ENCODE peak calls at places on chromosomes 13 and 19, in ten cellular contexts. K is OCI-LY7, I is IMR-90, P is right atrium auricular region, T is retinal pigment epithelial cell, R is cardiac muscle cell, D is AG04450, S is AG10803, C is endodermal cell, B is ovary. Z is an unnamed sample.

GRCh38 chr19:33956941-33957340 is 160.3 kb downstream of the KCTD15 start:
- DNase-seq in K (no peak), I (no peak), P (peak), T (no peak), R (no peak), D (no peak), S (no peak), C (peak), B (no peak), Z (no peak)

GRCh38 chr13:111904701-111905608 is 162.0 kb upstream of the SOX1 start:
- DNase-seq in K (no peak), I (no peak), P (peak), T (no peak), R (no peak), D (no peak), S (no peak), C (peak), B (no peak), Z (no peak)

GRCh38 chr19:16369306-16369663 is 44.7 kb downstream of the KLF2 start:
- DNase-seq in K (no peak), I (no peak), P (no peak), T (no peak), R (no peak), D (no peak), S (no peak), C (no peak), B (no peak), Z (no peak)

GRCh38 chr13:44024496-44025155 is 144.9 kb downstream of the LACC1 start:
- DNase-seq in K (no peak), I (no peak), P (no peak), T (no peak), R (peak), D (no peak), S (no peak), C (peak), B (no peak), Z (no peak)

GRCh38 chr13:54415753-54416366 is 1387.2 kb downstream of the OLFM4 start:
- DNase-seq in K (no peak), I (no peak), P (no peak), T (no peak), R (no peak), D (no peak), S (no peak), C (peak), B (no peak), Z (no peak)

GRCh38 chr19:15294591-15294990 is 37.7 kb downstream of the BRD4 start:
- DNase-seq in K (no peak), I (no peak), P (no peak), T (no peak), R (no peak), D (no peak), S (peak), C (no peak), B (peak), Z (no peak)

GRCh38 chr13:111329641-111330040 is 9.2 kb downstream of the TEX29 start:
- DNase-seq in K (no peak), I (no peak), P (peak), T (no peak), R (no peak), D (no peak), S (no peak), C (no peak), B (no peak), Z (no peak)

GRCh38 chr19:2014731-2015610 is 543 bp downstream of the BTBD2 start:
- DNase-seq in K (peak), I (no peak), P (no peak), T (no peak), R (peak), D (no peak), S (no peak), C (peak), B (peak), Z (no peak)

GRCh38 chr19:7351861-7352260 is 3.1 kb downstream of the ARHGEF18 start:
- DNase-seq in K (peak), I (no peak), P (no peak), T (no peak), R (no peak), D (no peak), S (no peak), C (no peak), B (no peak), Z (no peak)

GRCh38 chr19:14004619-14005380 is 1.3 kb downstream of the RFX1 start:
- DNase-seq in K (peak), I (no peak), P (peak), T (no peak), R (peak), D (no peak), S (peak), C (no peak), B (no peak), Z (no peak)

GRCh38 chr19:18385675-18386542 is at the start of gene GDF15:
- DNase-seq in K (peak), I (peak), P (no peak), T (no peak), R (peak), D (peak), S (peak), C (peak), B (peak), Z (peak)

GRCh38 chr19:20276011-20276738 is 109.2 kb downstream of the ZNF486 start:
- DNase-seq in K (no peak), I (no peak), P (no peak), T (no peak), R (no peak), D (no peak), S (no peak), C (no peak), B (no peak), Z (no peak)

GRCh38 chr13:77516342-77516789 is 19.1 kb upstream of the SCEL start:
- DNase-seq in K (no peak), I (peak), P (no peak), T (no peak), R (peak), D (no peak), S (peak), C (no peak), B (no peak), Z (no peak)

GRCh38 chr13:30585748-30586262 is 31.9 kb upstream of the USPL1 start:
- DNase-seq in K (no peak), I (peak), P (no peak), T (no peak), R (peak), D (peak), S (peak), C (no peak), B (no peak), Z (no peak)

GRCh38 chr13:39916330-39916729 is 260.9 kb downstream of the COG6 start:
- DNase-seq in K (no peak), I (no peak), P (no peak), T (no peak), R (peak), D (no peak), S (no peak), C (no peak), B (no peak), Z (no peak)

GRCh38 chr19:11560404-11560988 is 1.5 kb upstream of the ELOF1 start:
- DNase-seq in K (peak), I (peak), P (no peak), T (no peak), R (peak), D (peak), S (peak), C (peak), B (peak), Z (peak)

GRCh38 chr19:1992759-1993260 is 22.7 kb downstream of the BTBD2 start:
- DNase-seq in K (peak), I (no peak), P (no peak), T (no peak), R (no peak), D (no peak), S (no peak), C (peak), B (peak), Z (no peak)

GRCh38 chr19:46841458-46842083 is 9.1 kb downstream of the AP2S1 start:
- DNase-seq in K (no peak), I (peak), P (peak), T (peak), R (peak), D (no peak), S (peak), C (peak), B (peak), Z (no peak)

GRCh38 chr19:53424968-53425597 is 6.7 kb upstream of the ZNF761 start:
- DNase-seq in K (peak), I (peak), P (peak), T (no peak), R (peak), D (peak), S (peak), C (peak), B (peak), Z (peak)

GRCh38 chr19:45254044-45254531 is 3.0 kb downstream of the MARK4 start:
- DNase-seq in K (no peak), I (no peak), P (no peak), T (no peak), R (no peak), D (no peak), S (no peak), C (peak), B (no peak), Z (no peak)
- TF ChIP-seq CTCF in K (peak), I (peak), P (peak), T (peak), R (peak), D (peak), S (peak), C (peak), B (no peak), Z (no peak)

DNA sequence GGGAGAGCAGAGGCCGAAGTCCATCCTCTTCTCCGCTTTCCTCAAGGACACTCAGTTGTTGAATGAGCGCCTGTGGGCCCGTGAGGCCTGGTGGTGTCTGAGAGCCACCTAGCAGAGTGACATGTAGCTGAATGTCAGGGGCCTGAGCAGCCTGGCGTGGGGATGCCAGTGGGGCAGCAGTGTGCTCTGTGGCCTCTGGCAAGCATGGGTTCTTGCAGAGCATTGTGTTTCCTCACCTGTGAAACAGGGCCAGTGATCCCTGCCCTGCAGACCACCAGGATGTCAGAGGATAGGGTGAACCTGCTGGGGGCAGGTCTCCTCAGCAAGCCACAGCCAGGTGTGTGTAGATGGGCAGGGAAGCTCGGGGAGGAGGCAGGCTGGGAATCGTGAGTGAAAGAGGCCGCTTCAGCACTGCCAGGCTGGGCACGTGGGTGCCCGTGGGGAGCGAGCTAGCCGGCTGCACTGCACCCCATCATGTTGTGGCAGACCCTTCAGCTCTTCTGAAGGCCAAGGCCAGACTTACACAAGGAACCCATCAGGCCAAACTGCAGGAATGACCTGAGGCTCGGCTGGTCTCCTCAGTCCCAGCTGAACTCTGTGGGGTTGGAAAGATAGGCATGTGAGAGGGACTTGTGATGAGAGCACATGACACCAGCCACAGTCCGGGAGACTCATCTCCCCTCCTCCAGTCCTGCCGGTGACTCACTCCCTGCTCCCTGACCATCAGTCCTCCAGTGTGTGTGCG is 5.0 kb downstream of the PPP1R37 start:
- DNase-seq in K (no peak), I (peak), P (peak), T (peak), R (peak), D (peak), S (peak), C (peak), B (no peak), Z (no peak)
- H3K4me3 ChIP-seq in K (no peak), I (no peak), P (no peak), T (no peak), R (no peak), D (peak), S (peak), C (no peak), B (no peak), Z (peak)

GRCh38 chr19:40740747-40741146 is 9.5 kb downstream of the ACTMAP start:
- DNase-seq in K (no peak), I (no peak), P (peak), T (no peak), R (no peak), D (no peak), S (peak), C (no peak), B (no peak), Z (no peak)

GRCh38 chr19:40743926-40744325 is 6.4 kb downstream of the ACTMAP start:
- DNase-seq in K (no peak), I (no peak), P (no peak), T (no peak), R (no peak), D (no peak), S (no peak), C (no peak), B (no peak), Z (no peak)

GRCh38 chr19:40739871-40740703 is 10.2 kb downstream of the ACTMAP start:
- DNase-seq in K (no peak), I (no peak), P (no peak), T (no peak), R (no peak), D (no peak), S (peak), C (no peak), B (no peak), Z (no peak)

GRCh38 chr19:40742477-40742876 is 7.8 kb downstream of the ACTMAP start:
- DNase-seq in K (no peak), I (no peak), P (no peak), T (no peak), R (no peak), D (no peak), S (no peak), C (no peak), B (no peak), Z (no peak)

DNA sequence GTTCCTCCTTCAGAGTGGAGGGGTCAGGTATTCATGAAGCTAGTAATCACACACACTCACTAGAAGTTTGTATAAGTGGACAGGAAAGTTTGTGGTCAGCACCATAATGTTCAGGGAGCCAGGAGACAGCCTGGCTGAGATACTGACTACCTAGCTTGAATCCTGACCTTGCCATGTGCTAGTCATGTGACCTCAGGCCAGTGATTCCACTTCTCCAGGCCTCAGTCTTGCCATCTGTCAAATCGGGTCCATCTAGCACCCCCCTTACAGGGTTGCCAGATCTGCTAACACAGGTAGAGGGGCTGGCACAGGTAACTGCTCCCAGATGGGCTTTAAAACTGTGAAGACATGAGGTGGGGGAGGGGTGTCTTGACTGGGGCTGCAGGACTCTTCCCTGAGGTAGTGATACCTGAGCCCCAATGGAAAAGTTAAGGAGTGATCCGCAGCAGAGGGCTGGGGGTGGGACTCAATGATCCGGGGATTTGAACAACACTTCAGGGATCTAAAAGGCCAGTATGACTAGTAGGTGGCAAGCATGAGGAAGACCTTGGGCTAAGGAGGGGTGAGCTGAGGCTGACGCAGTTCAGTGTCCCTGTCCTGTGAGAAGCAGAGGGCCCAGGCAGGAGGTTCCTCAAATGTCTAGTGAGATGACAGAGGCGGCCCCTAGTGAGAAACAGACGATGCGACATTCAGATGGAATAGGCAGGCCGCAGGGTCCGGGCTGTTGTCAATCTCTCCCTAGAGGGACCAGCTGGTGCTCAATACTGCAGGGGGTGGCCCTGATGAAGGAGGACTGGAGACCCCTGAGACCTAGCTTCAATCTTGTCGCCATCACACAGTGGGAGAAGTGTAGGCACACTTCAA is 8.5 kb downstream of the ACTMAP start:
- DNase-seq in K (no peak), I (no peak), P (no peak), T (no peak), R (no peak), D (no peak), S (no peak), C (no peak), B (no peak), Z (no peak)
- TF ChIP-seq CTCF in K (peak), I (no peak), P (no peak), T (no peak), R (no peak), D (no peak), S (no peak), C (no peak), B (no peak), Z (no peak)

GRCh38 chr19:48749571-48750198 is 2.8 kb downstream of the FUT1 start:
- DNase-seq in K (no peak), I (no peak), P (no peak), T (no peak), R (no peak), D (no peak), S (no peak), C (no peak), B (no peak), Z (no peak)

GRCh38 chr19:48752511-48753365 is at the start of gene FUT1:
- DNase-seq in K (peak), I (no peak), P (peak), T (no peak), R (peak), D (no peak), S (peak), C (peak), B (no peak), Z (peak)

GRCh38 chr19:48750351-48750750 is 2.1 kb downstream of the FUT1 start:
- DNase-seq in K (no peak), I (no peak), P (no peak), T (no peak), R (no peak), D (no peak), S (no peak), C (no peak), B (no peak), Z (no peak)

GRCh38 chr19:48750771-48751504 is 1.5 kb downstream of the FUT1 start:
- DNase-seq in K (no peak), I (no peak), P (no peak), T (no peak), R (no peak), D (no peak), S (no peak), C (peak), B (no peak), Z (no peak)

DNA sequence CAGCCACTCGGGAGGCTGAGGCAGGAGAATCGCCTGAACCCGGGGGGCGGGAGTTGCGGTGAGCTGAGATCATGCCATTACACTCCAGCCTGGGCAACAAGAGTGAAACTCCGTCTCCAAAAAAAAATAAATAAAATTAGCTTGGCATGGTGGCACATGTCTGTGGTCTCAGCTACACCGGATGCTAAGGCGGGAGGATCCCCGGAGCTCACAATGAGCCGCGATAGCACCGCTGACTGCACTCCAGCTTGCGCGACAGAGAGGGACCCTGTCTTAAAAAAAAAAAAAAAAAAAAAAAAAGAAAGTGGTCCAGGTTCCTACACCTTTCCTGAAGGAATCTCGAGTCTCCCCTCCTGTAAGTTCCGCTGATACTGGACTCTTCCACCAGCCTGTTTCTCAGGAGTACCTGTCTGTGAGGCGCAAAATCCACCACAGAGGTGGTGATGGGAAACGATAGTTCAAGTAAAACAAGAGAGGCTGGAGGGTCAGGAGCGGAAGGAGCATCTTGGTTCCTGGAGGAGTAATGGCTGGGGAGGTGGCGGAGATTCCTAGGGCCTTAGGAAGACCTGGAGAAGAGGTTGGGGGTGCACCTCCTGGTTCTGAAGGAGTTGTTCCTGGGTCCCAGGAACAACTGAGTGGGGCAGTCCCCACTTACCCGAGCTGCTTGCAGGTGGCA is 468 bp downstream of the FUT1 start:
- DNase-seq in K (no peak), I (no peak), P (no peak), T (no peak), R (no peak), D (no peak), S (no peak), C (no peak), B (no peak), Z (no peak)
- H3K4me3 ChIP-seq in K (peak), I (peak), P (peak), T (peak), R (peak), D (peak), S (peak), C (peak), B (peak), Z (peak)